ENCODE peak calls at places on chromosomes 2 and 18, in six cellular contexts. E is NCI-H1092, S is NCI-H2081, I is EL, W is activated T-cell treated with anti-CD3 and anti-CD28 coated beads for 1 hour, Q is OCI-LY7. R is an unnamed sample.

GRCh38 chr2:30866974-30867373 is 59.7 kb upstream of the CAPN13 start:
- DNase-seq in E (no peak), S (no peak), I (no peak), W (no peak), Q (peak; percentile 35), R (no peak)

GRCh38 chr2:128710242-128710641 is 391.6 kb upstream of the HS6ST1 start:
- DNase-seq in E (no peak), S (no peak), I (no peak), W (no peak), Q (no peak), R (no peak)

GRCh38 chr2:159921752-159922404 is 123.9 kb upstream of the CD302 start:
- DNase-seq in E (no peak), S (no peak), I (peak; percentile 52), W (peak; percentile 67), Q (peak; percentile 20), R (peak; percentile 67)

GRCh38 chr2:44075536-44075935 is 79.7 kb upstream of the LRPPRC start:
- DNase-seq in E (no peak), S (peak; percentile 62), I (no peak), W (no peak), Q (no peak), R (peak; percentile 63)

GRCh38 chr2:60053791-60054190 is 499.7 kb downstream of the BCL11A start:
- DNase-seq in E (no peak), S (no peak), I (no peak), W (no peak), Q (no peak), R (no peak)

GRCh38 chr2:40487592-40487991 is 35.7 kb upstream of the SLC8A1 start:
- DNase-seq in E (no peak), S (no peak), I (peak; percentile 12), W (no peak), Q (no peak), R (peak; percentile 8)

GRCh38 chr18:72086421-72086820 is 457.7 kb downstream of the CBLN2 start:
- DNase-seq in E (no peak), S (peak; percentile 31), I (no peak), W (no peak), Q (peak; percentile 31), R (peak; percentile 22)

GRCh38 chr2:36965751-36966369 is 476 bp downstream of the STRN start:
- DNase-seq in E (no peak), S (peak; percentile 58), I (peak; percentile 42), W (peak; percentile 19), Q (peak; percentile 35), R (no peak)

GRCh38 chr18:8538935-8539334 is 70.3 kb upstream of the RAB12 start:
- DNase-seq in E (no peak), S (no peak), I (no peak), W (no peak), Q (peak; percentile 3), R (no peak)

GRCh38 chr2:100239513-100240210 is 82.6 kb downstream of the LONRF2 start:
- DNase-seq in E (no peak), S (no peak), I (no peak), W (no peak), Q (no peak), R (no peak)

GRCh38 chr2:66576381-66577330 is 141.7 kb downstream of the MEIS1 start:
- DNase-seq in E (no peak), S (no peak), I (peak; percentile 62), W (no peak), Q (no peak), R (peak; percentile 58)

GRCh38 chr2:197174539-197175094 is 136.0 kb downstream of the ANKRD44 start:
- DNase-seq in E (no peak), S (no peak), I (peak; percentile 47), W (no peak), Q (no peak), R (peak; percentile 73)

GRCh38 chr2:41906325-41906700 is 141.5 kb upstream of the PKDCC start:
- DNase-seq in E (no peak), S (no peak), I (no peak), W (no peak), Q (no peak), R (no peak)

GRCh38 chr2:30897539-30897938 is 90.3 kb upstream of the CAPN13 start:
- DNase-seq in E (no peak), S (no peak), I (no peak), W (no peak), Q (no peak), R (no peak)

GRCh38 chr2:148721520-148721931 is 77.0 kb downstream of the EPC2 start:
- DNase-seq in E (no peak), S (no peak), I (peak; percentile 13), W (no peak), Q (no peak), R (peak; percentile 23)

GRCh38 chr18:54222922-54223567 is 1.4 kb downstream of the MBD2 start:
- DNase-seq in E (no peak), S (no peak), I (no peak), W (no peak), Q (peak; percentile 82), R (no peak)

GRCh38 chr2:144583741-144584453 is 64.0 kb upstream of the ZEB2 start:
- DNase-seq in E (no peak), S (no peak), I (peak; percentile 84), W (no peak), Q (no peak), R (peak; percentile 90)

GRCh38 chr2:168194784-168195522 is 52.4 kb downstream of the STK39 start:
- DNase-seq in E (no peak), S (no peak), I (peak; percentile 37), W (no peak), Q (peak; percentile 27), R (no peak)

GRCh38 chr2:121128741-121129659 is 156.0 kb downstream of the TFCP2L1 start:
- DNase-seq in E (no peak), S (no peak), I (peak; percentile 15), W (no peak), Q (peak; percentile 20), R (peak; percentile 37)